ENCODE peak calls at places on chromosomes 7 and 10, in eight cellular contexts. J is H1, H is IMR-90, T is HCT116, A is K562, I is GM12878, U is SK-N-SH, C is HepG2. Y is an unnamed sample.

GRCh38 chr10:105187243-105187642 is 546.2 kb downstream of the SORCS3 start:
- DNase-seq in J (no peak), H (no peak), T (no peak), A (no peak), I (no peak), U (no peak), C (no peak), Y (no peak)

GRCh38 chr10:33410860-33411234 is 76.4 kb upstream of the NRP1 start:
- DNase-seq in J (no peak), H (no peak), T (no peak), A (no peak), I (no peak), U (no peak), C (no peak), Y (no peak)

GRCh38 chr10:49170632-49171325 is 17.4 kb downstream of the TMEM273 start:
- DNase-seq in J (peak), H (no peak), T (no peak), A (no peak), I (no peak), U (no peak), C (no peak), Y (no peak)

GRCh38 chr10:98242823-98243222 is 25.2 kb downstream of the LOXL4 start:
- DNase-seq in J (no peak), H (peak), T (no peak), A (no peak), I (no peak), U (peak), C (no peak), Y (no peak)

GRCh38 chr7:66667023-66667728 is 38.5 kb downstream of the KCTD7 start:
- DNase-seq in J (no peak), H (no peak), T (no peak), A (no peak), I (no peak), U (peak), C (no peak), Y (no peak)

GRCh38 chr10:18400911-18401260 is 250.5 kb downstream of the NSUN6 start:
- DNase-seq in J (peak), H (no peak), T (no peak), A (no peak), I (no peak), U (peak), C (no peak), Y (no peak)

GRCh38 chr7:23558303-23558702 is 26.5 kb upstream of the TRA2A start:
- DNase-seq in J (no peak), H (no peak), T (no peak), A (no peak), I (no peak), U (no peak), C (no peak), Y (no peak)

GRCh38 chr10:83965473-83965872 is 173.8 kb upstream of the GHITM start:
- DNase-seq in J (no peak), H (no peak), T (no peak), A (no peak), I (no peak), U (no peak), C (no peak), Y (no peak)

GRCh38 chr7:25843467-25843866 is 308.5 kb upstream of the NFE2L3 start:
- DNase-seq in J (no peak), H (no peak), T (no peak), A (no peak), I (no peak), U (no peak), C (no peak), Y (no peak)

GRCh38 chr7:32039000-32039756 is 31.0 kb downstream of the PDE1C start:
- DNase-seq in J (no peak), H (no peak), T (no peak), A (no peak), I (no peak), U (no peak), C (peak), Y (peak)

GRCh38 chr7:132130497-132130896 is 445.8 kb downstream of the PLXNA4 start:
- DNase-seq in J (no peak), H (no peak), T (no peak), A (no peak), I (no peak), U (no peak), C (no peak), Y (no peak)

GRCh38 chr7:107594961-107595737 is 15.1 kb downstream of the BCAP29 start:
- DNase-seq in J (no peak), H (peak), T (no peak), A (no peak), I (no peak), U (no peak), C (no peak), Y (peak)

GRCh38 chr10:124741281-124741921 is 2.8 kb downstream of the FAM53B start:
- DNase-seq in J (peak), H (peak), T (peak), A (peak), I (no peak), U (peak), C (peak), Y (peak)

GRCh38 chr10:93841930-93842329 is 51.8 kb upstream of the SLC35G1 start:
- DNase-seq in J (peak), H (no peak), T (no peak), A (no peak), I (no peak), U (no peak), C (no peak), Y (no peak)

GRCh38 chr10:15453462-15453861 is 82.4 kb upstream of the FAM171A1 start:
- DNase-seq in J (no peak), H (no peak), T (no peak), A (no peak), I (no peak), U (no peak), C (no peak), Y (no peak)

GRCh38 chr10:100020161-100020882 is 10.6 kb upstream of the DNMBP start:
- DNase-seq in J (no peak), H (no peak), T (no peak), A (no peak), I (peak), U (no peak), C (peak), Y (peak)

GRCh38 chr7:90594791-90595317 is 1.3 kb upstream of the CDK14 start:
- DNase-seq in J (no peak), H (peak), T (no peak), A (no peak), I (no peak), U (peak), C (no peak), Y (no peak)

DNA sequence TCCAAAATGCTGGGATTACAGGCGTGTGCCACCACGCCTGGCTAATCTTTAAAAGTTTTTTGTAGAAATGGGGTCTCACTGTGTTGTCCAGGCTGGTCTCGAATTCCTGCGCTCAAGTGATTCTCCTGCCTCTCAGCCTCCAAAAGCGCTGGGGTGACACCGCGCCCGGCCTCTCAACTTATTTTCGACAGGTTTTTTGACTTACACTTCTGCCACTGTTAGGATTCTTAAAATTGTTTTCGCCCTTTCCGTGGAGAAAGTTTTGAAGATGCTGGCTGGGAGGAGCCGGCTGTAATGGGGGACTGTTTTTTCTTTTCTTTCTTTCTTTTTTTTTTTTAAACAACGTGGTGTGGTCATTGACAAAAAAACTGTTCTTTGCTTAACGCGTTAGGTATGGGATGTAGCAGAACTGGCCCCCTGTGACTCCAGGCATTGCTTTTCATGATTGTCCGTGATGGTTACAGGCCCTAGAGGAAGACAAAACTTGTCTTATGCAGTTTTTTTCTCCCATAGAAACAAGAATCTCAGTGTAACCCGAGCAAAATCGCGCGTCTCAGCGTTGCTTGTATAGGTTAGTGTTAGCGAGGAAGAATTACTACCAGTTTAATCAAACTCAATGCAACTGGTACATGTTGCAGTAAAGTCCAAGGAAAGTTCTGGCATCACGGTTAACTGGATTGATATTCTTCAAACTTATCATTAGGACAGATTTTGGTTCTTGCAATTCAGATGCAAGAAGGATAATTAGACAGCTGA is 72.2 kb downstream of the DAGLB start:
- DNase-seq in J (no peak), H (peak), T (no peak), A (no peak), I (no peak), U (no peak), C (no peak), Y (no peak)
- TF ChIP-seq RAD21 in J (no peak), H (no peak), T (no peak), A (no peak), I (no peak), U (no peak), C (no peak), Y (no peak)

GRCh38 chr10:43960477-43960876 is 311.8 kb upstream of the ZNF32 start:
- DNase-seq in J (peak), H (no peak), T (no peak), A (no peak), I (no peak), U (no peak), C (no peak), Y (no peak)

GRCh38 chr10:43959854-43960415 is 311.3 kb upstream of the ZNF32 start:
- DNase-seq in J (peak), H (no peak), T (no peak), A (no peak), I (no peak), U (no peak), C (no peak), Y (no peak)

GRCh38 chr10:43958071-43958432 is 309.4 kb upstream of the ZNF32 start:
- DNase-seq in J (no peak), H (no peak), T (no peak), A (no peak), I (no peak), U (no peak), C (no peak), Y (no peak)

GRCh38 chr10:43958964-43959363 is 310.3 kb upstream of the ZNF32 start:
- DNase-seq in J (no peak), H (no peak), T (no peak), A (no peak), I (no peak), U (no peak), C (no peak), Y (no peak)

GRCh38 chr10:43959364-43959763 is 310.7 kb upstream of the ZNF32 start:
- DNase-seq in J (no peak), H (no peak), T (no peak), A (no peak), I (no peak), U (no peak), C (no peak), Y (no peak)
- TF ChIP-seq RAD21 in J (no peak), H (no peak), T (no peak), A (no peak), I (no peak), U (no peak), C (no peak), Y (no peak)

DNA sequence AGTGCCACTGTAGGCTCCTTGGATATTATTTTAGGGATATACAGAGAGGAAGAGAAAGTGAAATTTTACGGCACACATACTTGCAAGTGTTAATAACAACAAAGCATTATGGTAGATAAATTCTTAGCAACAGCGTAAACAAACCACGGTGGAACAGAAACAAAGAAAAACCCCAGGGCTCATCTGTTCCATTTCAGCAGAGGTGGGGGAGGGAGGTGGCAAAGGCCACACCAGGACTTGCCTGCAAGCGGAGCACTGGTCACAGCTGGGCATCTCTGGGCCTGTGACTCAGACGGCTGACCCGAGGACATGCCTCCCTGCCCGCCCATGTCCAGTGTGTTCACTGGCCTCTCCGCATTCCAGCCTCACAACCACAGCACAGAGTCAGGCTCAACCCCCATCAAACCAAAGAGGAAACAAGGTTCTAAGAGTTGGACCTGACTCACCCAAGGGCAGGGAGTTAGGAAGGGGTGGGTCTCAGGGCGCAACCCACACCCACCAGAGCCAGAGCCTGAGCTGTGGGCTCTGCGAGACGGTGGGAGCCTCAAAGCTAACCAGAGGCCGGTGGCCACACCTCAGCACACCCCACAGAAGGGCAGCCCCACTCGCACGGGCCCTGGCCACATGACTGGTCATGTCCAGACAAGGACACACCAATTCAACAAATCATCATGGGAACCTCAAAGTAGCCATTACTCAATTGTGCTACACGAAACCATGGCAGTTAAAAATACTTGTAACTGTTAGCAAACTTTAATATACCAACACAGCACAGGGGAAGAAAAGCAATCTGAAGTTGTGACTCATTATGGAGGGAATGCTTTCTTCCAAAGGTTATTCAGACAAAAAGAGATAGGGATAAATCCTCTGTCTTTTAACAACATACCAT is 10.7 kb downstream of the ESYT2 start:
- DNase-seq in J (peak), H (peak), T (peak), A (peak), I (peak), U (peak), C (peak), Y (peak)
- TF ChIP-seq RAD21 in J (peak), H (peak), T (peak), A (no peak), I (no peak), U (peak), C (peak), Y (peak)

DNA sequence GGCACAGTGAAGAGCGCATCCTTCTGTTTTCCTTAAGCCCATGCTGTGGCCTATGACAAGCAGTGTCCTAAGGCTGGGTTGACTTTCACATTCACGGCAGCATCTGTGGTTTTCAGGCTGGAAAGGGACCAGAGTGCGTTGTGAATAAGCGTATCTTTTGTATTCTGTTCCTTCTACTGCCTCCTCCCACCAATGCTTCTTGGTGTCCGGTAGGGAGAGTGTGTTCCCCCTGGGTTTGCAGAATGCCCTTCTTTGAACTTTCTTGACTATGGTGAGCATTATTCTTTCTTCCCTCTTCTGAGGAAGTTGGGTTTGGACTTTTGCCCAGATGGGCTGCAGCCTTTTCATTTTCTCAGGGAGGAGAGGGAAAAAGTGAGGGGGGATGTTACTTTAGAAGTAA is 73.6 kb downstream of the ABCA13 start:
- DNase-seq in J (no peak), H (peak), T (no peak), A (no peak), I (no peak), U (no peak), C (no peak), Y (no peak)
- TF ChIP-seq RAD21 in J (no peak), H (no peak), T (no peak), A (no peak), I (no peak), U (no peak), C (no peak), Y (no peak)

DNA sequence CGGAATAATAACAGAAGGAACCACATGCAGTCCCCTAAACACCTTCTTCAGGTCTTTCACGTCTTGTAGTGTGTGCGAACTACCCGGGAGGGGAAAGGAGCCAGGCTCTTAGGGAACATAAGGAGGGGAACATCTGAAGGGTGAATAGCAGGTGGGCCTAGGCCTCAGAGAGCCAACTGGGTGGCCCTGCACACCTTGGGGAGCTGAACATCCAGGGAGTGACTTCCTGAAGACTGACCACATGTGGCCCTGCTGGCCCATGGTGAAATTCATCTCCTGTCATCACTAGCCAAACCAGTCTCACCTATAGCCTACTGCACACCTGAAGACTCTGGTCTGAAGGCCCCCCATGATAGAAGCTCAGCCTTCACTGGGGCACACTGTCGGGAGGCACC is 5.6 kb downstream of the CALML3 start:
- DNase-seq in J (no peak), H (no peak), T (no peak), A (no peak), I (no peak), U (no peak), C (no peak), Y (no peak)
- TF ChIP-seq RAD21 in J (no peak), H (no peak), T (no peak), A (no peak), I (no peak), U (no peak), C (no peak), Y (no peak)

GRCh38 chr10:122555431-122555830 is 5.1 kb upstream of the DMBT1 start:
- DNase-seq in J (no peak), H (no peak), T (no peak), A (no peak), I (no peak), U (no peak), C (no peak), Y (no peak)
- TF ChIP-seq RAD21 in J (no peak), H (no peak), T (no peak), A (no peak), I (no peak), U (no peak), C (no peak), Y (no peak)

GRCh38 chr10:71981024-71981867 is 17.1 kb downstream of the CHST3 start:
- DNase-seq in J (no peak), H (no peak), T (no peak), A (no peak), I (peak), U (peak), C (peak), Y (no peak)
- TF ChIP-seq RAD21 in J (no peak), H (no peak), T (no peak), A (no peak), I (no peak), U (no peak), C (no peak), Y (no peak)

Y was measured in A549.